ENCODE peak calls at places on chromosomes 3 and 15, in nine cellular contexts. B is naive thymus-derived CD8-positive, alpha-beta T cell; K is AG08395; G is glutamatergic neuron; D is stomach; E is memory B cell; P is NCI-H2081; W is T47D; Q is HEK293T. F is an unnamed sample.

GRCh38 chr3:74409066-74409465 is 205.4 kb downstream of the CNTN3 start:
- DNase-seq in B (no peak), K (no peak), G (no peak), D (no peak), E (no peak), P (no peak), W (no peak), Q (no peak), F (no peak)

GRCh38 chr3:98733055-98733777 is 29.9 kb upstream of the ST3GAL6 start:
- DNase-seq in B (no peak), K (peak), G (peak), D (peak), E (no peak), P (no peak), W (no peak), Q (peak), F (no peak)

GRCh38 chr3:149813367-149814281 is 609 bp downstream of the RNF13 start:
- DNase-seq in B (no peak), K (peak), G (no peak), D (no peak), E (peak), P (no peak), W (peak), Q (peak), F (no peak)

GRCh38 chr3:193872265-193872753 is 263.6 kb upstream of the HES1 start:
- DNase-seq in B (no peak), K (peak), G (no peak), D (peak), E (no peak), P (no peak), W (peak), Q (no peak), F (no peak)

GRCh38 chr3:8668216-8668615 is 23.6 kb upstream of the SSUH2 start:
- DNase-seq in B (no peak), K (peak), G (no peak), D (no peak), E (no peak), P (no peak), W (no peak), Q (no peak), F (no peak)

GRCh38 chr15:29596266-29596665 is 226.0 kb downstream of the TJP1 start:
- DNase-seq in B (no peak), K (peak), G (no peak), D (no peak), E (no peak), P (no peak), W (no peak), Q (no peak), F (no peak)

GRCh38 chr15:33846151-33846550 is 122.1 kb upstream of the CHRM5 start:
- DNase-seq in B (no peak), K (no peak), G (no peak), D (no peak), E (no peak), P (no peak), W (peak), Q (no peak), F (no peak)

GRCh38 chr3:105791134-105791533 is 77.7 kb downstream of the CBLB start:
- DNase-seq in B (no peak), K (peak), G (no peak), D (no peak), E (no peak), P (no peak), W (no peak), Q (no peak), F (no peak)

GRCh38 chr3:94249491-94250079 is 186.7 kb downstream of the NSUN3 start:
- DNase-seq in B (peak), K (peak), G (peak), D (peak), E (peak), P (peak), W (peak), Q (peak), F (no peak)

GRCh38 chr15:100768501-100768931 is 111.1 kb upstream of the ALDH1A3 start:
- DNase-seq in B (no peak), K (no peak), G (no peak), D (no peak), E (no peak), P (no peak), W (no peak), Q (no peak), F (no peak)

GRCh38 chr3:152595975-152596832 is 238.7 kb upstream of the P2RY1 start:
- DNase-seq in B (peak), K (peak), G (no peak), D (peak), E (peak), P (no peak), W (no peak), Q (no peak), F (peak)

GRCh38 chr3:116770815-116771450 is 61.4 kb downstream of the TUSC7 start:
- DNase-seq in B (no peak), K (peak), G (peak), D (peak), E (peak), P (peak), W (peak), Q (peak), F (peak)

GRCh38 chr15:23467110-23467600 is 20.1 kb upstream of the GOLGA6L2 start:
- DNase-seq in B (no peak), K (peak), G (no peak), D (no peak), E (no peak), P (no peak), W (peak), Q (peak), F (no peak)

GRCh38 chr3:42180901-42181300 is 85.1 kb downstream of the CCK start:
- DNase-seq in B (no peak), K (no peak), G (no peak), D (no peak), E (no peak), P (no peak), W (no peak), Q (no peak), F (no peak)

GRCh38 chr3:168029705-168030104 is 66.0 kb downstream of the GOLIM4 start:
- DNase-seq in B (no peak), K (no peak), G (peak), D (no peak), E (no peak), P (no peak), W (no peak), Q (no peak), F (no peak)

GRCh38 chr3:184680411-184680990 is 31.4 kb downstream of the MAGEF1 start:
- DNase-seq in B (no peak), K (no peak), G (no peak), D (no peak), E (no peak), P (no peak), W (no peak), Q (no peak), F (no peak)

GRCh38 chr3:192675958-192676649 is 51.2 kb downstream of the FGF12 start:
- DNase-seq in B (no peak), K (no peak), G (no peak), D (no peak), E (no peak), P (no peak), W (no peak), Q (no peak), F (no peak)

GRCh38 chr3:176814252-176814651 is 383.0 kb downstream of the TBL1XR1 start:
- DNase-seq in B (no peak), K (peak), G (peak), D (peak), E (no peak), P (no peak), W (peak), Q (peak), F (no peak)

GRCh38 chr3:133827136-133827535 is 21.5 kb downstream of the SRPRB start:
- DNase-seq in B (no peak), K (no peak), G (no peak), D (no peak), E (no peak), P (no peak), W (no peak), Q (no peak), F (no peak)

GRCh38 chr3:86973440-86973839 is 17.5 kb downstream of the VGLL3 start:
- DNase-seq in B (no peak), K (peak), G (no peak), D (no peak), E (no peak), P (no peak), W (no peak), Q (no peak), F (no peak)

GRCh38 chr3:52986938-52987337 is 58.9 kb downstream of the SFMBT1 start:
- DNase-seq in B (no peak), K (no peak), G (no peak), D (no peak), E (no peak), P (no peak), W (peak), Q (no peak), F (no peak)

GRCh38 chr3:171132873-171133272 is 106.4 kb upstream of the SLC2A2 start:
- DNase-seq in B (no peak), K (peak), G (no peak), D (no peak), E (no peak), P (no peak), W (no peak), Q (no peak), F (no peak)

GRCh38 chr3:100928638-100929428 is 64.4 kb downstream of the ABI3BP start:
- DNase-seq in B (no peak), K (peak), G (no peak), D (no peak), E (no peak), P (no peak), W (no peak), Q (no peak), F (no peak)

GRCh38 chr3:54547846-54548245 is 380.0 kb downstream of the LRTM1 start:
- DNase-seq in B (no peak), K (no peak), G (no peak), D (no peak), E (no peak), P (no peak), W (no peak), Q (no peak), F (no peak)

GRCh38 chr3:50100956-50101845 is 12.5 kb downstream of the RBM5 start:
- DNase-seq in B (no peak), K (no peak), G (no peak), D (no peak), E (no peak), P (no peak), W (no peak), Q (no peak), F (no peak)

GRCh38 chr3:159169828-159170227 is 368.0 kb downstream of the MFSD1 start:
- DNase-seq in B (no peak), K (peak), G (no peak), D (no peak), E (no peak), P (no peak), W (peak), Q (no peak), F (no peak)

GRCh38 chr3:11498646-11499045 is 145.1 kb downstream of the VGLL4 start:
- DNase-seq in B (no peak), K (no peak), G (no peak), D (peak), E (no peak), P (no peak), W (peak), Q (no peak), F (no peak)

GRCh38 chr15:44712108-44713005 is 1.0 kb downstream of the B2M start:
- DNase-seq in B (peak), K (peak), G (no peak), D (peak), E (peak), P (peak), W (peak), Q (no peak), F (peak)

GRCh38 chr3:125079675-125080045 is 23.9 kb upstream of the HEG1 start:
- DNase-seq in B (no peak), K (no peak), G (no peak), D (no peak), E (no peak), P (no peak), W (no peak), Q (no peak), F (no peak)

GRCh38 chr3:127820221-127820870 is 2.0 kb downstream of the MGLL start:
- DNase-seq in B (no peak), K (peak), G (no peak), D (no peak), E (no peak), P (peak), W (no peak), Q (peak), F (no peak)

GRCh38 chr3:57298041-57298440 is 5.6 kb upstream of the ASB14 start:
- DNase-seq in B (no peak), K (no peak), G (no peak), D (peak), E (no peak), P (no peak), W (peak), Q (no peak), F (no peak)

GRCh38 chr3:132984181-132984580 is 54.0 kb upstream of the TMEM108 start:
- DNase-seq in B (no peak), K (no peak), G (no peak), D (no peak), E (no peak), P (no peak), W (no peak), Q (no peak), F (no peak)

GRCh38 chr3:50447290-50447840 is 56.1 kb downstream of the CACNA2D2 start:
- DNase-seq in B (no peak), K (no peak), G (no peak), D (peak), E (no peak), P (no peak), W (no peak), Q (no peak), F (no peak)

GRCh38 chr15:84595660-84596059 is 5.1 kb upstream of the ZSCAN2 start:
- DNase-seq in B (no peak), K (no peak), G (no peak), D (no peak), E (no peak), P (no peak), W (no peak), Q (no peak), F (no peak)

GRCh38 chr15:25624504-25625172 is 185.8 kb upstream of the UBE3A start:
- DNase-seq in B (no peak), K (no peak), G (peak), D (no peak), E (no peak), P (no peak), W (no peak), Q (no peak), F (no peak)

F was measured in SIG-M5.